ENCODE peak calls at places on chromosome 21, in four cellular contexts. H is stimulated activated CD4-positive, alpha-beta T cell treated with anti-CD3 and anti-CD28 coated beads, Interleukin-4, amount 100 ng/mL, for 24 hours; N is heart right ventricle; F is stimulated activated effector memory CD8-positive, alpha-beta T cell treated with anti-CD3 and anti-CD28 coated beads, Interleukin-12 subunit alpha, Interleukin-12 subunit beta, amount 100 ng/mL, for 72 hours. V is an unnamed sample.

GRCh38 chr21:46092811-46093667 is 4.9 kb upstream of the COL6A2 start:
- DNase-seq in H (peak; percentile 2), F (no peak), N (no peak), V (no peak)

GRCh38 chr21:32770514-32771133 is 931 bp downstream of the PAXBP1 start:
- DNase-seq in F (peak; percentile 69), N (no peak), H (no peak), V (peak; percentile 17)

GRCh38 chr21:42469272-42469671 is 26.8 kb downstream of the RSPH1 start:
- DNase-seq in F (no peak), H (no peak), N (no peak), V (no peak)

GRCh38 chr21:29350246-29350779 is 51.6 kb downstream of the BACH1 start:
- DNase-seq in F (no peak), N (no peak), H (no peak), V (no peak)

GRCh38 chr21:14541840-14542495 is 4.1 kb downstream of the SAMSN1 start:
- DNase-seq in F (no peak), H (no peak), N (no peak), V (no peak)

GRCh38 chr21:46229133-46229922 is 754 bp upstream of the LSS start:
- DNase-seq in N (no peak), H (no peak), F (peak; percentile 58), V (no peak)

GRCh38 chr21:45041984-45042663 is 32.3 kb upstream of the ADARB1 start:
- DNase-seq in H (no peak), F (no peak), N (no peak), V (no peak)

GRCh38 chr21:42120904-42121535 is 49.9 kb downstream of the UMODL1 start:
- DNase-seq in F (no peak), H (no peak), N (no peak), V (no peak)

GRCh38 chr21:15243356-15243755 is 178.6 kb upstream of the NRIP1 start:
- DNase-seq in N (no peak), H (no peak), F (no peak), V (no peak)

GRCh38 chr21:32112194-32112593 is 166.7 kb downstream of the MIS18A start:
- DNase-seq in N (no peak), H (no peak), F (no peak), V (no peak)

GRCh38 chr21:41396452-41397107 is 29.5 kb upstream of the MX1 start:
- DNase-seq in H (no peak), F (no peak), N (no peak), V (no peak)

GRCh38 chr21:17949395-17949794 is 130.2 kb upstream of the C21orf91 start:
- DNase-seq in N (no peak), H (no peak), F (no peak), V (no peak)

GRCh38 chr21:19461481-19462205 is 1058.1 kb upstream of the TMPRSS15 start:
- DNase-seq in H (no peak), N (no peak), F (no peak), V (no peak)

GRCh38 chr21:39686636-39687035 is 58.3 kb upstream of the IGSF5 start:
- DNase-seq in H (no peak), F (no peak), N (no peak), V (no peak)

GRCh38 chr21:15895142-15896106 is 165.6 kb downstream of the USP25 start:
- DNase-seq in H (no peak), N (no peak), F (no peak), V (no peak)

GRCh38 chr21:17660449-17660848 is 47.7 kb upstream of the BTG3 start:
- DNase-seq in H (no peak), F (no peak), N (no peak), V (no peak)

GRCh38 chr21:42441963-42442362 is 38.3 kb downstream of the UBASH3A start:
- DNase-seq in H (no peak), N (no peak), F (no peak), V (no peak)

GRCh38 chr21:42641311-42642218 is 11.9 kb upstream of the PDE9A start:
- DNase-seq in N (no peak), H (no peak), F (no peak), V (no peak)

GRCh38 chr21:42678118-42678430 is 24.7 kb downstream of the PDE9A start:
- DNase-seq in F (no peak), H (no peak), N (no peak), V (no peak)

GRCh38 chr21:28280611-28281010 is 712.1 kb downstream of the LTN1 start:
- DNase-seq in H (no peak), N (no peak), F (no peak), V (no peak)

GRCh38 chr21:40186036-40186435 is 318.8 kb downstream of the PCP4 start:
- DNase-seq in N (no peak), F (no peak), H (no peak), V (no peak)

V was measured in hepatic stellate cell.